ENCODE peak calls at places on chromosomes 4 and X, in five cellular contexts. G, Z, Y, A and U are unnamed samples. For H3K4me1, the result is how much of the 10 kb centered on the place peaks cover.

GRCh38 chrX:44314259-44314734 is 29.2 kb downstream of the EFHC2 start:
- DNase-seq in G (peak), Y (peak), Z (peak), A (peak), U (no peak)

GRCh38 chr4:98864560-98864959 is 64.4 kb downstream of the EIF4E start:
- DNase-seq in Y (no peak), Z (no peak), G (no peak), A (peak), U (no peak)

GRCh38 chrX:47859686-47860085 is 23.0 kb downstream of the ZNF81 start:
- DNase-seq in Z (no peak), Y (no peak), G (no peak), A (no peak), U (no peak)

GRCh38 chr4:40280586-40280985 is 54.5 kb upstream of the CHRNA9 start:
- DNase-seq in G (no peak), A (no peak), Z (no peak), Y (no peak), U (no peak)

GRCh38 chr4:149500806-149501205 is 314.8 kb downstream of the IQCM start:
- DNase-seq in G (no peak), Z (no peak), Y (no peak), A (no peak), U (no peak)

GRCh38 chrX:71298119-71298518 is 3.4 kb upstream of the ITGB1BP2 start:
- DNase-seq in Y (no peak), A (no peak), G (peak), Z (no peak), U (no peak)

GRCh38 chr4:54423066-54423465 is 194.0 kb downstream of the PDGFRA start:
- DNase-seq in A (peak), Z (no peak), G (no peak), Y (no peak), U (no peak)

GRCh38 chrX:45063319-45064095 is 137.2 kb downstream of the DIPK2B start:
- DNase-seq in Z (no peak), G (no peak), Y (no peak), A (peak), U (no peak)

GRCh38 chr4:10020871-10021676 is at the start of gene SLC2A9:
- DNase-seq in G (peak), Y (no peak), Z (no peak), A (no peak), U (no peak)

GRCh38 chrX:24694825-24695224 is 1.1 kb downstream of the POLA1 start:
- DNase-seq in A (no peak), Z (no peak), G (no peak), Y (no peak), U (no peak)

GRCh38 chr4:118173956-118174355 is 139.7 kb downstream of the NDST3 start:
- DNase-seq in G (peak), A (peak), Y (no peak), Z (no peak), U (no peak)

GRCh38 chr4:99462875-99463464 is 27.8 kb upstream of the ADH7 start:
- DNase-seq in Y (no peak), Z (no peak), G (peak), A (peak), U (peak)

GRCh38 chr4:63841266-63841665 is 568.0 kb downstream of the TECRL start:
- DNase-seq in G (no peak), Y (no peak), Z (no peak), A (no peak), U (no peak)

GRCh38 chr4:15738877-15739276 is 36.0 kb downstream of the BST1 start:
- DNase-seq in Z (no peak), Y (no peak), A (no peak), G (no peak), U (no peak)

GRCh38 chr4:118981839-118982381 is 93.3 kb downstream of the SYNPO2 start:
- DNase-seq in Y (no peak), Z (no peak), A (peak), G (peak), U (peak)

GRCh38 chr4:96543346-96543745 is 703.5 kb downstream of the PDHA2 start:
- DNase-seq in A (no peak), Z (no peak), Y (no peak), G (no peak), U (no peak)

GRCh38 chrX:107485019-107485418 is 35.6 kb downstream of the FRMPD3 start:
- DNase-seq in Y (no peak), G (peak), A (no peak), Z (no peak), U (no peak)

GRCh38 chrX:40908026-40908425 is 172.7 kb upstream of the MED14 start:
- DNase-seq in G (peak), Z (no peak), Y (no peak), A (peak), U (no peak)

GRCh38 chr4:7828926-7829325 is 110.7 kb downstream of the AFAP1 start:
- DNase-seq in A (no peak), Z (no peak), G (peak), Y (no peak), U (no peak)

GRCh38 chrX:139299309-139299708 is 231.2 kb upstream of the F9 start:
- DNase-seq in Z (no peak), A (no peak), G (no peak), Y (no peak), U (no peak)

GRCh38 chr4:186739802-186740434 is 16.3 kb upstream of the FAT1 start:
- DNase-seq in G (no peak), A (no peak), Y (no peak), Z (no peak), U (no peak)

GRCh38 chrX:747176-747575 is 116.6 kb downstream of the SHOX start:
- DNase-seq in Y (no peak), G (no peak), Z (no peak), A (no peak), U (no peak)

GRCh38 chr4:122826596-122827257 is at the start of gene FGF2:
- DNase-seq in G (peak), Y (peak), Z (peak), A (peak), U (peak)

GRCh38 chrX:108384783-108385182 is 53.4 kb downstream of the COL4A6 start:
- DNase-seq in Z (no peak), G (no peak), Y (no peak), A (no peak), U (no peak)

GRCh38 chr4:152679414-152680281 is at the start of gene TMEM154:
- DNase-seq in A (peak), G (peak), Y (peak), Z (peak), U (peak)

GRCh38 chr4:152680988-152681731 is 1.4 kb upstream of the TMEM154 start:
- DNase-seq in A (peak), Z (no peak), G (peak), Y (no peak), U (no peak)

GRCh38 chr4:152682143-152682542 is 2.3 kb upstream of the TMEM154 start:
- DNase-seq in A (no peak), G (no peak), Y (no peak), Z (no peak), U (no peak)

GRCh38 chr4:152676052-152676854 is 3.5 kb downstream of the TMEM154 start:
- DNase-seq in Y (no peak), G (no peak), Z (no peak), A (no peak), U (no peak)

GRCh38 chr4:152678841-152679240 is 956 bp downstream of the TMEM154 start:
- DNase-seq in Z (no peak), A (no peak), G (no peak), Y (no peak), U (no peak)
- H3K4me1 ChIP-seq in Z (under half), A (under half), G (under half), Y (under half), U (under half)

GRCh38 chr4:41301137-41301536 is 44.4 kb downstream of the UCHL1 start:
- DNase-seq in A (no peak), G (no peak), Z (no peak), Y (no peak), U (no peak)

GRCh38 chr4:41303372-41304118 is 46.8 kb downstream of the UCHL1 start:
- DNase-seq in Y (no peak), G (no peak), A (no peak), Z (no peak), U (no peak)

GRCh38 chr4:41297832-41298231 is 41.1 kb downstream of the UCHL1 start:
- DNase-seq in Y (no peak), Z (no peak), A (no peak), G (no peak), U (no peak)

GRCh38 chr4:41296995-41297394 is 40.3 kb downstream of the UCHL1 start:
- DNase-seq in Z (no peak), G (no peak), Y (no peak), A (no peak), U (no peak)

DNA sequence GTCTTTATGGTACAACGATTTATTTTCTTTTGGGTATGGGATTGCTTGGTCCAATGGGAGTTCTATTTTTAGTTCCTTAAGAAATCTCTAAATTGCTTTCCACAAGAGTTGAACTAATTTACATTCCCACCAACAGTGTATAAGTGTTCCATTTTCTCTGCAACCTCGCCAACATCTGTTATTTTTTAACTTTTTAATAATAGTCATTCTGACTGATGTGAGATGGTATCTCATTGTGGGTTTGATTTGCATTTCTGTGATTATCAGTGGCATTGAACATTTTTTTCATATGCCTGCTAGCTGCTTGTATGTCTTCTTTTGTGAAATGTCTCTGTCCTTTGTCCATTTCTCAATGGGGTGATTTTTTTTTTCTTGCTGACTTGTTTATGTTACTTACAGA is 42.8 kb downstream of the UCHL1 start:
- DNase-seq in Z (no peak), A (no peak), Y (no peak), G (no peak), U (no peak)
- H3K27ac ChIP-seq in Z (no peak), A (no peak), Y (no peak), G (no peak), U (no peak)

DNA sequence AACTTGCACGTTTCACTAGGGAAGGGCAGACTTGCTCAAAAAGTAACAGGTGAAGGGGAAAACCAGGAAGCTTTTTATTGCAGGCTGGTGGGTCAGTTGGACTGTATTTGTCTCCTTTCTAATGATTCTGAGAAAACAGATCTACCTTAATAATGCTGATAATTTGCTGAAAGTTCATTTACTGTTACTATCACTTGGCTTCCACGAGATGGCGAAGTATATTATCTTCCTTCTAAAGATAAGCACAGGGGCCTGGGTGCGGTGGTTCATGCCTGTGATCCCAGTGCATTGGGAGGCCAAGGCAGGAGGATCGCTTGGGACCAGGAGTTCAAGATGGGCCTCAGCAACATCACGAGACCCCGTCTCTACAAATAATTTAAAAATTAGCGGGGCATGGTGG is 16.4 kb downstream of the CCKAR start:
- DNase-seq in Y (no peak), Z (no peak), G (no peak), A (no peak), U (no peak)
- TF ChIP-seq CTCF in Y (no peak), Z (no peak), G (no peak), A (no peak), U (no peak)

GRCh38 chr4:184282251-184282713 is 64.6 kb upstream of the ENPP6 start:
- DNase-seq in G (no peak), A (no peak), Y (no peak), Z (no peak), U (peak)

GRCh38 chr4:184280591-184281071 is 63.0 kb upstream of the ENPP6 start:
- DNase-seq in Y (no peak), Z (no peak), A (no peak), G (no peak), U (no peak)

GRCh38 chr4:184279496-184280082 is 61.9 kb upstream of the ENPP6 start:
- DNase-seq in Z (no peak), G (no peak), Y (no peak), A (no peak), U (no peak)

GRCh38 chr4:184281231-184282139 is 63.8 kb upstream of the ENPP6 start:
- DNase-seq in Y (no peak), G (no peak), A (no peak), Z (no peak), U (no peak)

DNA sequence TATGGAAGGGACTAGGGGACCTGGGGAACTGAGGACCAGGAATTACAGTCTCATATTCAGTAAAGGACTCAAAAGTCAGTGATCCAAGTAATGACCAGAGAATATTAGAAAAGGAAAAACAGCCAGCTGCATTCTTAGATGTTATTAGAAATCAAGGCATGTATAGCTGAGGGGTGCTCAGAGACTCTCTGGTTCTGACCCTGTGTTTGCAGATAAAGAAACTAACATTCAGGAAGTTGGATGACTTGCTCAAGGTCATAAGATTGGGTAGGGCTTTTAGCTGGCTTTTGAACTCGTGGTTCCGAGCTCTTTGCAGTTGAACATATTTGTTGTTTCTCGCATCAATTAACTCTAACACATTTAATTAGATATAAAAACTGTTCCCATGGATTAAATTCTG is 62.4 kb upstream of the ENPP6 start:
- DNase-seq in Z (no peak), A (no peak), G (no peak), Y (no peak), U (no peak)
- H3K4me1 ChIP-seq in Z (under half), A (under half), G (under half), Y (under half), U (under half)

GRCh38 chr4:86558799-86559198 is 35.3 kb upstream of the PTPN13 start:
- DNase-seq in Z (no peak), A (peak), Y (no peak), G (no peak), U (no peak)
- H3K27ac ChIP-seq in Z (no peak), A (no peak), Y (no peak), G (no peak), U (no peak)

GRCh38 chr4:1362521-1362920 is 15.5 kb downstream of the UVSSA start:
- DNase-seq in A (no peak), Z (no peak), G (no peak), Y (no peak), U (no peak)

GRCh38 chr4:1361391-1361790 is 14.4 kb downstream of the UVSSA start:
- DNase-seq in Z (no peak), A (no peak), G (no peak), Y (no peak), U (no peak)

GRCh38 chr4:1360423-1361283 is 13.6 kb downstream of the UVSSA start:
- DNase-seq in G (peak), A (no peak), Y (no peak), Z (no peak), U (no peak)

GRCh38 chr4:1363540-1363939 is 16.5 kb downstream of the UVSSA start:
- DNase-seq in Z (no peak), G (no peak), A (no peak), Y (no peak), U (no peak)

DNA sequence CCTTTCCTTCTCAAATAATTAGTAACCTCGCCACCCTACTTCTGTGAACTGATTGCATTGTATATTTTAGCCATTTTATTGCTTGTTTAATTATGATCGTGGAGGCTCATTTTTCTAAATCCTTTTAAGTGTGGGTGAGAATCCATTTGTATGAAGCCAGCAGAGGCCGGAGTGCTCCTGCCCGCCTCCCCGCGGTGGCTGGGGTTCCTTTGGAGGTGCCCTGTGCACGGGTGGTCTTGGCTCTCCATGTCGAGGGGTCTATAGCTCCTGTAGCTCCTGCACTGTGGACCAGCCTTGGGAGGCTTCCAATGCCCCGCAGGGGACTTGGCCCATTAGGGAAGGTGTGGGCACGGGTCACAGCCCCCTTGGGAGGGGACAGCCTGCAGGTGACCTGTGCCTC is 15.0 kb downstream of the UVSSA start:
- DNase-seq in Z (no peak), A (no peak), G (no peak), Y (no peak), U (no peak)
- TF ChIP-seq CTCF in Z (no peak), A (no peak), G (no peak), Y (no peak), U (no peak)